ENCODE peak calls at places on chromosomes 13 and 19, in eight cellular contexts. V is tibial nerve, S is COR-L47, I is kidney, G is amniotic stem cell, A is H7, F is transverse colon, Y is heart right ventricle. H is an unnamed sample.

GRCh38 chr13:28822801-28823200 is 2.7 kb downstream of the MTUS2 start:
- DNase-seq in I (no peak), F (no peak), S (no peak), G (no peak), Y (no peak), V (no peak), A (no peak), H (no peak)

GRCh38 chr19:51457351-51458013 is 772 bp downstream of the SIGLEC8 start:
- DNase-seq in V (no peak), G (no peak), I (no peak), A (no peak), S (no peak), Y (no peak), F (no peak), H (no peak)

GRCh38 chr13:47415048-47415447 is 518.2 kb upstream of the HTR2A start:
- DNase-seq in S (no peak), V (no peak), I (no peak), G (no peak), A (no peak), F (no peak), Y (no peak), H (no peak)

GRCh38 chr19:17830567-17831418 is 9.5 kb upstream of the INSL3 start:
- DNase-seq in F (peak), A (peak), Y (peak), V (peak), G (no peak), I (peak), S (no peak), H (no peak)

GRCh38 chr19:4639531-4640246 is 373 bp downstream of the TNFAIP8L1 start:
- DNase-seq in A (no peak), I (peak), G (no peak), Y (peak), V (no peak), F (peak), S (no peak), H (no peak)

GRCh38 chr13:114119196-114119595 is 13.2 kb downstream of the RASA3 start:
- DNase-seq in V (no peak), S (no peak), I (peak), Y (peak), G (peak), F (no peak), A (peak), H (no peak)

GRCh38 chr19:48511800-48512503 is at the start of gene LMTK3:
- DNase-seq in A (peak), Y (no peak), V (no peak), F (peak), G (no peak), I (peak), S (peak), H (no peak)

GRCh38 chr19:374183-374885 is 29.7 kb upstream of the MIER2 start:
- DNase-seq in F (no peak), Y (no peak), V (no peak), A (peak), I (no peak), S (no peak), G (no peak), H (no peak)

GRCh38 chr13:113729329-113730019 is 29.6 kb upstream of the TMEM255B start:
- DNase-seq in I (peak), A (no peak), S (no peak), F (no peak), G (no peak), Y (no peak), V (no peak), H (no peak)

GRCh38 chr19:6248341-6248740 is 31.4 kb downstream of the MLLT1 start:
- DNase-seq in G (no peak), F (no peak), V (no peak), I (no peak), A (no peak), Y (no peak), S (no peak), H (no peak)

GRCh38 chr13:50990540-50991506 is 81.2 kb downstream of the RNASEH2B start:
- DNase-seq in Y (peak), V (peak), F (peak), A (peak), G (no peak), S (peak), I (no peak), H (no peak)

GRCh38 chr13:77325371-77325941 is 1.4 kb downstream of the MYCBP2 start:
- DNase-seq in Y (no peak), F (no peak), I (no peak), G (no peak), V (no peak), A (no peak), S (no peak), H (no peak)

GRCh38 chr19:44869728-44870470 is 21.2 kb upstream of the TOMM40 start:
- DNase-seq in F (peak), V (no peak), I (no peak), Y (peak), G (no peak), S (no peak), A (no peak), H (peak)

GRCh38 chr13:111954681-111955411 is 112.1 kb upstream of the SOX1 start:
- DNase-seq in Y (no peak), I (no peak), G (no peak), A (peak), S (no peak), F (no peak), V (no peak), H (no peak)

GRCh38 chr19:38082256-38083118 is 141.5 kb downstream of the DPF1 start:
- DNase-seq in A (peak), I (peak), G (no peak), Y (no peak), F (no peak), V (no peak), S (no peak), H (no peak)

GRCh38 chr19:18167975-18168645 is 5.5 kb upstream of the IFI30 start:
- DNase-seq in Y (no peak), V (no peak), G (no peak), S (peak), I (no peak), A (peak), F (peak), H (no peak)

GRCh38 chr19:46878613-46879375 is 18.0 kb downstream of the ARHGAP35 start:
- DNase-seq in Y (no peak), A (no peak), G (peak), S (no peak), F (no peak), I (no peak), V (no peak), H (no peak)

GRCh38 chr13:91375119-91375729 is 23.2 kb upstream of the GPC5 start:
- DNase-seq in V (no peak), F (no peak), S (no peak), Y (no peak), I (no peak), A (peak), G (no peak), H (no peak)

GRCh38 chr19:23855676-23856075 is 59.0 kb upstream of the ZNF726 start:
- DNase-seq in I (no peak), A (peak), V (no peak), F (no peak), Y (no peak), G (no peak), S (peak), H (no peak)

GRCh38 chr19:48695743-48696352 is at the start of gene FUT2:
- DNase-seq in I (no peak), Y (no peak), F (peak), G (no peak), V (no peak), S (peak), A (peak), H (no peak)

GRCh38 chr19:39645800-39646411 is 9.8 kb upstream of the LGALS16 start:
- DNase-seq in F (no peak), I (no peak), A (peak), V (no peak), Y (no peak), S (no peak), G (no peak), H (no peak)

GRCh38 chr13:51768976-51769375 is 35.0 kb downstream of the DHRS12 start:
- DNase-seq in V (no peak), I (peak), Y (no peak), F (no peak), S (no peak), A (no peak), G (no peak), H (no peak)

GRCh38 chr19:46442808-46443450 is 14.2 kb upstream of the PNMA8C start:
- DNase-seq in A (no peak), V (no peak), I (no peak), G (no peak), Y (no peak), F (no peak), S (no peak), H (peak)

GRCh38 chr13:51920267-51920666 is 58.5 kb downstream of the CCDC70 start:
- DNase-seq in S (no peak), I (no peak), V (no peak), F (no peak), Y (no peak), G (no peak), A (no peak), H (no peak)

GRCh38 chr19:54026656-54027055 is 35.2 kb downstream of the CACNG6 start:
- DNase-seq in I (no peak), A (no peak), Y (no peak), F (no peak), S (no peak), V (no peak), G (no peak), H (no peak)

GRCh38 chr13:40152145-40152544 is 496.7 kb downstream of the COG6 start:
- DNase-seq in G (no peak), I (no peak), F (no peak), V (no peak), A (no peak), Y (peak), S (no peak), H (peak)

GRCh38 chr13:95596701-95597100 is 44.2 kb downstream of the CLDN10 start:
- DNase-seq in Y (no peak), A (no peak), G (no peak), S (no peak), V (no peak), F (no peak), I (no peak), H (no peak)

GRCh38 chr13:39455534-39456175 is 147.3 kb downstream of the LHFPL6 start:
- DNase-seq in S (no peak), F (no peak), A (no peak), Y (no peak), I (no peak), V (no peak), G (no peak), H (no peak)

GRCh38 chr13:30796833-30797601 is 61.7 kb downstream of the ALOX5AP start:
- DNase-seq in A (no peak), G (no peak), Y (no peak), S (no peak), V (no peak), F (no peak), I (no peak), H (no peak)

GRCh38 chr19:1725100-1726064 is 27.9 kb upstream of the ONECUT3 start:
- DNase-seq in F (peak), S (peak), A (peak), G (no peak), I (no peak), Y (no peak), V (no peak), H (no peak)

GRCh38 chr13:20441879-20442278 is 83.8 kb downstream of the CRYL1 start:
- DNase-seq in F (no peak), G (no peak), Y (no peak), A (no peak), I (no peak), S (no peak), V (no peak), H (no peak)

GRCh38 chr19:48842744-48843162 is 6.5 kb upstream of the HSD17B14 start:
- DNase-seq in Y (peak), I (no peak), S (peak), A (peak), V (no peak), G (no peak), F (peak), H (no peak)

GRCh38 chr19:40305403-40305802 is 20.3 kb upstream of the AKT2 start:
- DNase-seq in S (peak), V (no peak), A (peak), Y (peak), F (peak), I (peak), G (peak), H (peak)

GRCh38 chr13:77036294-77036693 is 9.3 kb upstream of the FBXL3 start:
- DNase-seq in I (no peak), V (no peak), S (no peak), Y (no peak), G (no peak), A (no peak), F (no peak), H (no peak)

GRCh38 chr13:72314210-72314609 is 413.2 kb downstream of the MZT1 start:
- DNase-seq in A (no peak), I (no peak), S (no peak), Y (no peak), V (no peak), G (no peak), F (no peak), H (no peak)

GRCh38 chr19:17073869-17074627 is 1.2 kb downstream of the HAUS8 start:
- DNase-seq in A (peak), I (no peak), G (no peak), V (no peak), Y (no peak), S (peak), F (peak), H (no peak)

GRCh38 chr19:52936151-52936957 is 13.1 kb upstream of the ZNF888 start:
- DNase-seq in F (peak), Y (no peak), S (no peak), G (no peak), V (no peak), I (no peak), A (no peak), H (no peak)

GRCh38 chr13:38602261-38602660 is 84.6 kb upstream of the FREM2 start:
- DNase-seq in A (no peak), G (no peak), F (no peak), Y (no peak), S (no peak), I (no peak), V (no peak), H (no peak)

GRCh38 chr13:98327326-98328314 is 150.6 kb upstream of the RNF113B start:
- DNase-seq in F (no peak), I (no peak), A (no peak), G (no peak), V (no peak), Y (no peak), S (no peak), H (no peak)

GRCh38 chr19:42068756-42069571 is 1.0 kb downstream of the GRIK5 start:
- DNase-seq in S (peak), Y (no peak), I (peak), A (peak), F (no peak), G (no peak), V (no peak), H (no peak)